ENCODE peak calls at places on chromosomes 13 and 19, in eight cellular contexts. One of them, this sample, is unnamed.

GRCh38 chr19:35034588-35035382 is 4.5 kb downstream of the SCN1B start:
- DNase-seq in tibial nerve: no peak
- DNase-seq in NB4: no peak
- DNase-seq in PC-9: no peak
- DNase-seq in IMR-90: no peak
- DNase-seq in esophagus squamous epithelium: no peak
- DNase-seq in pancreas: no peak
- DNase-seq in dorsolateral prefrontal cortex: no peak
- DNase-seq in this sample: no peak

GRCh38 chr13:23330356-23330755 is 103.1 kb downstream of the SACS start:
- DNase-seq in tibial nerve: no peak
- DNase-seq in NB4: no peak
- DNase-seq in PC-9: no peak
- DNase-seq in IMR-90: no peak
- DNase-seq in esophagus squamous epithelium: no peak
- DNase-seq in pancreas: no peak
- DNase-seq in dorsolateral prefrontal cortex: no peak
- DNase-seq in this sample: no peak

GRCh38 chr13:51885651-51886050 is 23.9 kb downstream of the CCDC70 start:
- DNase-seq in tibial nerve: no peak
- DNase-seq in NB4: no peak
- DNase-seq in PC-9: no peak
- DNase-seq in IMR-90: no peak
- DNase-seq in esophagus squamous epithelium: no peak
- DNase-seq in pancreas: no peak
- DNase-seq in dorsolateral prefrontal cortex: no peak
- DNase-seq in this sample: no peak

GRCh38 chr13:51444922-51445321 is 7.9 kb downstream of the INTS6 start:
- DNase-seq in tibial nerve: no peak
- DNase-seq in NB4: peak
- DNase-seq in PC-9: no peak
- DNase-seq in IMR-90: peak
- DNase-seq in esophagus squamous epithelium: no peak
- DNase-seq in pancreas: no peak
- DNase-seq in dorsolateral prefrontal cortex: no peak
- DNase-seq in this sample: no peak

GRCh38 chr13:28505543-28506135 is 10.7 kb upstream of the FLT1 start:
- DNase-seq in tibial nerve: no peak
- DNase-seq in NB4: peak
- DNase-seq in PC-9: no peak
- DNase-seq in IMR-90: no peak
- DNase-seq in esophagus squamous epithelium: no peak
- DNase-seq in pancreas: no peak
- DNase-seq in dorsolateral prefrontal cortex: no peak
- DNase-seq in this sample: no peak

GRCh38 chr13:97977982-97978381 is 24.5 kb downstream of the IPO5 start:
- DNase-seq in tibial nerve: no peak
- DNase-seq in NB4: no peak
- DNase-seq in PC-9: no peak
- DNase-seq in IMR-90: no peak
- DNase-seq in esophagus squamous epithelium: no peak
- DNase-seq in pancreas: no peak
- DNase-seq in dorsolateral prefrontal cortex: no peak
- DNase-seq in this sample: no peak

GRCh38 chr13:95784161-95784880 is 107.4 kb downstream of the DNAJC3 start:
- DNase-seq in tibial nerve: no peak
- DNase-seq in NB4: no peak
- DNase-seq in PC-9: no peak
- DNase-seq in IMR-90: peak
- DNase-seq in esophagus squamous epithelium: no peak
- DNase-seq in pancreas: no peak
- DNase-seq in dorsolateral prefrontal cortex: no peak
- DNase-seq in this sample: no peak

GRCh38 chr13:37175996-37176395 is 70.5 kb upstream of the CSNK1A1L start:
- DNase-seq in tibial nerve: no peak
- DNase-seq in NB4: no peak
- DNase-seq in PC-9: no peak
- DNase-seq in IMR-90: peak
- DNase-seq in esophagus squamous epithelium: no peak
- DNase-seq in pancreas: no peak
- DNase-seq in dorsolateral prefrontal cortex: no peak
- DNase-seq in this sample: no peak

GRCh38 chr19:38917921-38918491 is 6.0 kb upstream of the CCER2 start:
- DNase-seq in tibial nerve: no peak
- DNase-seq in NB4: no peak
- DNase-seq in PC-9: no peak
- DNase-seq in IMR-90: no peak
- DNase-seq in esophagus squamous epithelium: no peak
- DNase-seq in pancreas: no peak
- DNase-seq in dorsolateral prefrontal cortex: no peak
- DNase-seq in this sample: no peak

GRCh38 chr13:67855837-67856238 is 625.7 kb upstream of the PCDH9 start:
- DNase-seq in tibial nerve: no peak
- DNase-seq in NB4: no peak
- DNase-seq in PC-9: no peak
- DNase-seq in IMR-90: no peak
- DNase-seq in esophagus squamous epithelium: no peak
- DNase-seq in pancreas: no peak
- DNase-seq in dorsolateral prefrontal cortex: no peak
- DNase-seq in this sample: no peak

GRCh38 chr13:38334845-38335244 is 14.8 kb upstream of the UFM1 start:
- DNase-seq in tibial nerve: no peak
- DNase-seq in NB4: no peak
- DNase-seq in PC-9: no peak
- DNase-seq in IMR-90: no peak
- DNase-seq in esophagus squamous epithelium: no peak
- DNase-seq in pancreas: no peak
- DNase-seq in dorsolateral prefrontal cortex: no peak
- DNase-seq in this sample: no peak

GRCh38 chr19:50362030-50362412 is 3.4 kb downstream of the NAPSA start:
- DNase-seq in tibial nerve: no peak
- DNase-seq in NB4: no peak
- DNase-seq in PC-9: peak
- DNase-seq in IMR-90: no peak
- DNase-seq in esophagus squamous epithelium: no peak
- DNase-seq in pancreas: no peak
- DNase-seq in dorsolateral prefrontal cortex: no peak
- DNase-seq in this sample: no peak

GRCh38 chr13:41179593-41180250 is 14.6 kb downstream of the KBTBD7 start:
- DNase-seq in tibial nerve: no peak
- DNase-seq in NB4: no peak
- DNase-seq in PC-9: no peak
- DNase-seq in IMR-90: peak
- DNase-seq in esophagus squamous epithelium: no peak
- DNase-seq in pancreas: no peak
- DNase-seq in dorsolateral prefrontal cortex: no peak
- DNase-seq in this sample: no peak

GRCh38 chr19:40503300-40503699 is 36.5 kb downstream of the SPTBN4 start:
- DNase-seq in tibial nerve: no peak
- DNase-seq in NB4: no peak
- DNase-seq in PC-9: no peak
- DNase-seq in IMR-90: no peak
- DNase-seq in esophagus squamous epithelium: no peak
- DNase-seq in pancreas: no peak
- DNase-seq in dorsolateral prefrontal cortex: no peak
- DNase-seq in this sample: no peak

GRCh38 chr13:27139565-27139964 is 32.0 kb downstream of the USP12 start:
- DNase-seq in tibial nerve: no peak
- DNase-seq in NB4: no peak
- DNase-seq in PC-9: no peak
- DNase-seq in IMR-90: no peak
- DNase-seq in esophagus squamous epithelium: no peak
- DNase-seq in pancreas: no peak
- DNase-seq in dorsolateral prefrontal cortex: no peak
- DNase-seq in this sample: no peak

DNA sequence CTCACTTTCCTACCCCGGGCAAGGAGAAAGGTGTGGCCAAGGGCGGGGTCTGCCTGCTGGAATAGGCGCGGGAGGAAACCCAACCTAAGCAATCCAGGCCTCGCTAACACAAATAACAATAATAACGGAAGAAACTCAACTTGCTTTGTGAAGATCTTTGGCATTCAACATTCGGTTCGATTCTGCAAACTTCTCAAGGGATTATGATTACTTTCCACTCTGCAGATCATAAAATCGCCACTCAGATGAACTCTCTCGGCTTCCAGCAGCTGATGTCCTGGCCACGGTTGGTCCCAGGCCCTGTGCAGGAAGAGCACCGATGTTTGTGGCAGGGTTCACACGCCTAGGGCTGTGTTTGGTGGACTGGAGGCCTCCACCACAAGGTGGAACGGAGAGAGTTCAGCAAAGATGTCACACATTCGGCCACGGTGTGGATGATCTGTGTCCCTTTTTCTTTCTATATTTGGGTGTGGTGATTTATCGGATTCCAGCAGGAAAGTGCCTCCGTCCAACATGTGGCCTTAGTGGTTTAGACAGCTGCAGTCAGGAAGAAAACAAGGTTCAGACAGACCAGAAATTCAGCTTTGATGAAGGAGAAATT is 420 bp upstream of the SHISA2 start:
- DNase-seq in tibial nerve: no peak
- DNase-seq in NB4: no peak
- DNase-seq in PC-9: no peak
- DNase-seq in IMR-90: no peak
- DNase-seq in esophagus squamous epithelium: no peak
- DNase-seq in pancreas: no peak
- DNase-seq in dorsolateral prefrontal cortex: no peak
- DNase-seq in this sample: no peak
- H3K4me3 ChIP-seq in tibial nerve: peak
- H3K4me3 ChIP-seq in NB4: peak
- H3K4me3 ChIP-seq in PC-9: no peak
- H3K4me3 ChIP-seq in IMR-90: peak
- H3K4me3 ChIP-seq in esophagus squamous epithelium: peak
- H3K4me3 ChIP-seq in pancreas: peak
- H3K4me3 ChIP-seq in dorsolateral prefrontal cortex: peak
- H3K4me3 ChIP-seq in this sample: peak

DNA sequence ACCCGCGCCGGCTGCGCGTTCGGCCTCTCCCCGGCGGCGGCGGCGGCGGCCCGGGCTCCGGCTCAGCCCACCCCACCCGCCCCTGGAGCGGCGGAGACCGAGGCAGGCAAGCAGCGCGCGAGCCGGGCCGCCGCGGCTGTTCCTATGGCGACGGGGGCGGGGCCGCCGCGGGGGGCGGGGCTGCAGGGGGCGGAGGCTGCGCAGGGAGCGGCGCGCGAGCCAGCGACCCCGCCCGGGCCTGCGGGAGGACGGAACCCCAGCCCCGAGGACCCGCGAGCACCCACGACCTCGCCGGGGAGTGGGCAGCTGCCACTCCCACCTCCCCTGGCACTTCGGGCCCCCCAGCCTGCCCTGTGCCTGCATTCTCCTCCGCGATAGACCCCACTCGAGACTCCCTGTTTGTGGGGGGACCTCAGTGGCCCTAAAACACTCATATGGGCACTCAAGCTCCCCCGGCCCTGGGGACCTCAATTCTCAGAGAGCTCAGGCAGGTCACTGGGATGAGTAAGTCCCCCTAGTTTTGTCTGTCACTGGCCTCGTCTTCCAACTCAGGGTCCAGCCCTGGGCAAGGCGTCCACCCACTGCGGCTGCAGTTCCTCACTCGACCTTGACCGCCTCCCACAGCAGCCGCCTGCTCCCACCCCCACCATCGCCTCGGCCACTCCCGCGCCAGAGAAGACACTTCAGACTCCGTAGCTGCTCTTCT is at the start of gene CTXN1:
- DNase-seq in tibial nerve: peak
- DNase-seq in NB4: peak
- DNase-seq in PC-9: no peak
- DNase-seq in IMR-90: no peak
- DNase-seq in esophagus squamous epithelium: no peak
- DNase-seq in pancreas: peak
- DNase-seq in dorsolateral prefrontal cortex: no peak
- DNase-seq in this sample: no peak
- H3K4me3 ChIP-seq in tibial nerve: peak
- H3K4me3 ChIP-seq in NB4: peak
- H3K4me3 ChIP-seq in PC-9: peak
- H3K4me3 ChIP-seq in IMR-90: peak
- H3K4me3 ChIP-seq in esophagus squamous epithelium: peak
- H3K4me3 ChIP-seq in pancreas: peak
- H3K4me3 ChIP-seq in dorsolateral prefrontal cortex: peak
- H3K4me3 ChIP-seq in this sample: peak

GRCh38 chr13:109545964-109546363 is 240.4 kb downstream of the IRS2 start:
- DNase-seq in tibial nerve: no peak
- DNase-seq in NB4: no peak
- DNase-seq in PC-9: no peak
- DNase-seq in IMR-90: no peak
- DNase-seq in esophagus squamous epithelium: no peak
- DNase-seq in pancreas: no peak
- DNase-seq in dorsolateral prefrontal cortex: no peak
- DNase-seq in this sample: no peak

DNA sequence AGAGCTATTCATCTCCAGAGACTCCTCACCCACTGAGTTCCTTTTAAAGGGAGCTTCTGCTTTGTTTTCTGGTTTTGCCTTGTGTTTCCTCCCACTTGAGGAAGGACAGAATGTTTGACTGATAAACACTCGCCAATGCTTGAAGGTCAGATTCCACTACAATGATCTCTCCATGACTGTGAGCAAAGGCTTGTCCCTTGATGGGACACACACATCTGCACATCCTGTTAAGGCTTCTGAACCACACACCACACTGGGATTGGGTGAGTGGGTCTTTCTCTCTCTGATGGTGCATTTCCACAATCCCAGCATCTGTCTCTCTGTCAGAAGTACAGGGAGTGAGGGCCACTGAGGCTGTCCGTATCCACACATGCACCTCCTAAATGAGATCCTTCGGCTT is 245.3 kb downstream of the IRS2 start:
- DNase-seq in tibial nerve: no peak
- DNase-seq in NB4: no peak
- DNase-seq in PC-9: no peak
- DNase-seq in IMR-90: no peak
- DNase-seq in esophagus squamous epithelium: no peak
- DNase-seq in pancreas: no peak
- DNase-seq in dorsolateral prefrontal cortex: no peak
- DNase-seq in this sample: no peak
- H3K4me3 ChIP-seq in tibial nerve: no peak
- H3K4me3 ChIP-seq in NB4: no peak
- H3K4me3 ChIP-seq in PC-9: no peak
- H3K4me3 ChIP-seq in IMR-90: no peak
- H3K4me3 ChIP-seq in esophagus squamous epithelium: no peak
- H3K4me3 ChIP-seq in pancreas: no peak
- H3K4me3 ChIP-seq in dorsolateral prefrontal cortex: no peak
- H3K4me3 ChIP-seq in this sample: no peak

DNA sequence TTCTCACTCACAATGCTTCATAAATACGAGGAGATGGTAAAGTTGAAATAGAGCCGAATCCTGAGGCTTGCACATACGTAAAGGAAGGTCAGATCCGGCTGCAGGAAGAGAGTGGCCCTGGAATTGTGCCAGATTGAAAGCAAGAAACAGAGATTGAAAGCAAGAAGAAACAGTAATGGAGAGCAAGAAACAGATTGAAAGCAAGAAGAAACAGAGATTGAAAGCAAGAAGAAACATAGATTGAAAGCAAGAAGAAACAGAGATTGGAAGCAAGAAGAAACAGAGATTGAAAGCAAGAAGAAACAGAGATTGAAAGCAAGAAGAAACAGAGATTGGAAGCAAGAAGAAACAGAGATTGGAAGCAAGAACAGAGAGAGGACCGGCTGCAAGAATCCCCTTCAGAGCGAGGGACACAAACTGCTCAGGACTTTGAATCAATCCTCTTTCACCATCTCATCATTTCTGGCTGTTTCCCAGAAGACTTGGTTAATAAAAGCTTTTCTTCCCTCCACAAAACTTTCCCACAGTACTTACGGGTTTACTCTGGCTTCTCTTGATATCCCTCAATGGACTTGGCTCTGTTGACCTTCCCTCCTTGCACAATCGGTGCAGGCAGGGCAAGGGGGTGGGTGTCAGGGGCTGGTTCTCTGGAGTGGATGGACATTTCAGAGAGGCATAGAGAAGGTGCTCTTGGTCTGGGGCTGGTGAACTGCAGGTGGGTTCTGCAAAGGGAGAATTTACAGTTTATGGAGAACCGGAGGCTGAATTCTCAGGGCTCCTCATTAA is 25.5 kb downstream of the OR7A5 start:
- DNase-seq in tibial nerve: no peak
- DNase-seq in NB4: no peak
- DNase-seq in PC-9: no peak
- DNase-seq in IMR-90: no peak
- DNase-seq in esophagus squamous epithelium: no peak
- DNase-seq in pancreas: no peak
- DNase-seq in dorsolateral prefrontal cortex: no peak
- DNase-seq in this sample: no peak
- H3K4me3 ChIP-seq in tibial nerve: no peak
- H3K4me3 ChIP-seq in NB4: no peak
- H3K4me3 ChIP-seq in PC-9: no peak
- H3K4me3 ChIP-seq in IMR-90: no peak
- H3K4me3 ChIP-seq in esophagus squamous epithelium: no peak
- H3K4me3 ChIP-seq in pancreas: no peak
- H3K4me3 ChIP-seq in dorsolateral prefrontal cortex: no peak
- H3K4me3 ChIP-seq in this sample: no peak

This sample was measured in LNCaP clone FGC.